ENCODE peak calls at places on chromosomes 5 and 9, in eight cellular contexts. G, V, E, Y, U, D, Q and I are unnamed samples.

GRCh38 chr5:106140101-106140500 is 1530.6 kb downstream of the EFNA5 start:
- DNase-seq in E (no peak), G (no peak), V (no peak), Q (no peak), U (no peak), Y (no peak), D (no peak), I (no peak)

GRCh38 chr9:8766096-8766495 is 966.5 kb upstream of the DMAC1 start:
- DNase-seq in D (no peak), Y (peak), E (no peak), Q (no peak), U (no peak), V (no peak), G (no peak), I (no peak)

GRCh38 chr9:129164246-129164930 is 13.7 kb downstream of the IER5L start:
- DNase-seq in D (no peak), V (no peak), Q (peak), G (peak), E (no peak), Y (peak), U (no peak), I (no peak)

GRCh38 chr5:68243681-68244080 is 28.1 kb downstream of the PIK3R1 start:
- DNase-seq in D (no peak), U (no peak), Q (no peak), G (no peak), E (no peak), Y (no peak), V (no peak), I (no peak)

GRCh38 chr9:91676042-91676441 is 252.4 kb upstream of the NFIL3 start:
- DNase-seq in U (no peak), V (no peak), E (peak), Q (no peak), Y (no peak), G (no peak), D (no peak), I (no peak)

GRCh38 chr9:82903503-82903902 is 159.4 kb downstream of the RASEF start:
- DNase-seq in Y (no peak), Q (no peak), G (no peak), E (no peak), D (no peak), U (no peak), V (no peak), I (no peak)

GRCh38 chr9:121984726-121985402 is 108.2 kb downstream of the TTLL11 start:
- DNase-seq in Q (no peak), Y (peak), D (no peak), U (no peak), E (peak), G (no peak), V (no peak), I (no peak)

GRCh38 chr9:109329274-109330258 is 8.7 kb upstream of the EPB41L4B start:
- DNase-seq in G (peak), E (peak), Q (peak), V (no peak), D (no peak), Y (peak), U (peak), I (no peak)

GRCh38 chr5:41856644-41857491 is 13.4 kb downstream of the OXCT1 start:
- DNase-seq in Q (peak), Y (peak), V (no peak), G (no peak), U (peak), E (peak), D (peak), I (peak)

GRCh38 chr5:492314-492893 is 31.8 kb downstream of the SLC9A3 start:
- DNase-seq in D (no peak), V (no peak), U (no peak), Q (no peak), Y (no peak), E (no peak), G (no peak), I (no peak)

GRCh38 chr5:73528248-73528647 is 30.0 kb downstream of the BTF3 start:
- DNase-seq in Y (no peak), Q (no peak), E (no peak), D (no peak), U (no peak), V (no peak), G (no peak), I (no peak)

GRCh38 chr5:38465045-38465444 is 91.4 kb downstream of the LIFR start:
- DNase-seq in Q (no peak), G (no peak), E (peak), U (no peak), V (no peak), Y (no peak), D (no peak), I (no peak)